ENCODE peak calls at places on chromosomes 12 and 14, in four cellular contexts. J is uterus, C is GM12865, B is HL-60. H is an unnamed sample.

GRCh38 chr12:48105321-48105866 is 485 bp downstream of the SENP1 start:
- DNase-seq in J (no peak), C (peak; percentile 74), B (no peak), H (peak; percentile 24)

GRCh38 chr14:99137913-99138571 is 134.0 kb downstream of the BCL11B start:
- DNase-seq in J (no peak), C (peak; percentile 9), B (peak; percentile 12), H (peak; percentile 79)

GRCh38 chr12:41286426-41286825 is 98.3 kb downstream of the PDZRN4 start:
- DNase-seq in J (no peak), C (no peak), B (no peak), H (no peak)

GRCh38 chr12:14367097-14367661 is 1.7 kb downstream of the ATF7IP start:
- DNase-seq in J (no peak), C (peak; percentile 86), B (peak; percentile 73), H (no peak)

GRCh38 chr12:25155031-25155576 is 39.9 kb downstream of the DNAI7 start:
- DNase-seq in J (no peak), C (peak; percentile 74), B (no peak), H (peak; percentile 35)

GRCh38 chr14:74685054-74685453 is 27.8 kb downstream of the AREL1 start:
- DNase-seq in J (no peak), C (no peak), B (no peak), H (no peak)

GRCh38 chr14:33646692-33647260 is 304.1 kb downstream of the EGLN3 start:
- DNase-seq in J (no peak), C (no peak), B (no peak), H (no peak)

GRCh38 chr12:52767427-52767826 is 9.7 kb downstream of the KRT76 start:
- DNase-seq in J (no peak), C (no peak), B (no peak), H (no peak)

GRCh38 chr14:76294876-76295275 is 81.1 kb upstream of the ESRRB start:
- DNase-seq in J (no peak), C (no peak), B (no peak), H (no peak)

GRCh38 chr14:101335061-101335661 is 226.1 kb upstream of the DIO3 start:
- DNase-seq in J (no peak), C (no peak), B (no peak), H (no peak)

DNA sequence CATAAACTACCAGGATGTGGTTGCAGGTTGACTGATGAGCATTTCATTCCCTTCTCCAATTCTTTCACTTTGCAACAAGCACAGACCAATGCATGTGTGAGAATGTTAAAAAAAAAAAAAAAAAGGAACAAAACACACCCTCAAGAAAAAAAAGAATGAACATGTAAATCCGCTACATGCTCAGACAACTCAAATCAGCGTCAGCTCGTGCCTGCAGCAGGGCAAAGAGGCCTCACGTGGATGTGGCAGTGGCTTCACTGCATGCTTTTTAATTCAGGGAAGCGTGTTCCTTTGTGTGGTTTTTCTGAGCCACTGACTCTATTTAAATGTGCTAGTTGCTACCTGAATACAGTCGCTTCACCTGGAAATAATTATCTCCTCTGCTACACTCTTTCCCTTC is 55.1 kb downstream of the PPP1R36 start:
- DNase-seq in J (no peak), C (no peak), B (no peak), H (peak; percentile 39)
- H3K4me3 ChIP-seq in J (no peak overlapping the region), C (no peak overlapping the region), B (no peak overlapping the region), H (no peak overlapping the region)

GRCh38 chr12:9113987-9114309 is 1.8 kb downstream of the A2M start:
- DNase-seq in J (no peak), C (no peak), B (no peak), H (no peak)

GRCh38 chr12:9118161-9118560 is 2.4 kb upstream of the A2M start:
- DNase-seq in J (no peak), C (peak; percentile 53), B (peak; percentile 93), H (no peak)

GRCh38 chr12:9114946-9115345 is 773 bp downstream of the A2M start:
- DNase-seq in J (no peak), C (no peak), B (peak; percentile 11), H (no peak)

GRCh38 chr12:9113296-9113986 is 2.3 kb downstream of the A2M start:
- DNase-seq in J (no peak), C (no peak), B (no peak), H (no peak)

DNA sequence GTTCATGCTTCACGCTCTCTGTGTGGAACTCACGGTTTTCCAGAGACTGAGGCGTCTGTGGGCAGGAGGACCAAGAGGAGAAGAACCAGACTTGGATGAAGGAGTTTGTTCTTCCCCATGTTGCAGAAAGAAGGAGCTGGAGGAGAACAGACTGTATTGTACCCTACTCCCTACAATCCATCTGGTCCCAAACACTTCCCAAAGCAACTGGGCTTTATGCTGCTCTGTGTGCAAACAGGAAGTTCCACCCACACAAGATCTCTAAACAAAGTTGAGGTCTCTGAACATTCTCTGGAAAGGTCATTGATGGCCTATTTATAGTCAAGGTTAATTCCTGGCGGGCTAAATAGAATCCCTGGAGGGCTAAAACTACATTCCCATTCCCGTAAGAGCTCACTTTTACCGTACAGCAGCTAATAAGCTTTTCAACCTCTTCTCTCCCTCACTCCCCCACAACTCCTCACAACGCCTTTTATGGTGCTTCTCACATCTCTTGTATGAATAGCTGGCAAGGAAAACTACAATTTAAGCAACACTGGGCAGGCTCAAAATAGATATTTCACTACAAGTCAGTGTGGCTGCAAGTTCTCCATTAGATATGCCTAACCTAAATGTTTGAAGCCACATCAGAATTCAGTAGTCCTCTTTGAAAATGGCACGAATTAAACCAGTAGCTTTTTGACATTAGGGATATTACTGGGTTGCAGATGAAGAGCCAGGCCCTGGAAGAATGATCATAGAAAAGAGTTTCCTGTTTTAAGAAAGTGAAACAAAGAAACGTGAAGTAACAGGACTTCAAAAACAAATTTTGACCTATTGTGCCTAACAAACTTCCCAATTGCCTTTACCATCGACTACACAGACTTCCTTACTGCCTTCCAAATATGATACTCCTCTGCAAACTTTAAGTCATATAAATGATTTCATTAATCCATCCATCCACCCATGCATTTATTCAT is at the start of gene A2M:
- DNase-seq in J (peak; percentile 76), C (no peak), B (no peak), H (no peak)
- H3K4me3 ChIP-seq in J (peak within 1 kb of the TSS; percentile 46), C (no peak within 1 kb of the TSS), B (no peak within 1 kb of the TSS), H (no peak within 1 kb of the TSS)

GRCh38 chr14:21714318-21714929 is 40.8 kb upstream of the OR4E1 start:
- DNase-seq in J (no peak), C (no peak), B (no peak), H (no peak)

GRCh38 chr14:21712039-21712438 is 38.4 kb upstream of the OR4E1 start:
- DNase-seq in J (no peak), C (no peak), B (no peak), H (no peak)

GRCh38 chr14:21711360-21711961 is 37.8 kb upstream of the OR4E1 start:
- DNase-seq in J (no peak), C (peak; percentile 53), B (peak; percentile 29), H (peak; percentile 60)
- H3K4me3 ChIP-seq in J (no peak overlapping the region), C (no peak overlapping the region), B (no peak overlapping the region), H (no peak overlapping the region)

DNA sequence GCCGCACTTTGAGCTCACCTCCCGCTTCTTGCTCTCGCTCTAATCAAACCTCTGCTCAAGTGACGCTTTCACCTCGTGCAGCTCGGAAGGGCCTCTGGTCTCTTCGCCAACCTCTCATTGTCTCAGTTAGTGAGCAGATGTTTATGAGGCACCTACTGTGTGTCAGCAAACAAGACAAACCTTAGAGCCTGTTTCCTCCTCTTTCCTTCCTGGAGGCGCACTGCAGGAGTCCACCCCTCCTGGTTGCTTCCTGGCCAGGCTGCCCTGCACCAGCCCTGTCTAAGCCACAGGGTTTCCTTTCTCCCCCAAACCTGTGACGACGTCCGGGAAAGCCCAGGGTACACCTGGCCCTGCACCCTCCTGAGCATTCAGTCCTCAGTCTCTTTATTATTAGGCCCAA is 84.2 kb downstream of the PHETA1 start:
- DNase-seq in J (no peak), C (no peak), B (no peak), H (no peak)
- H3K4me3 ChIP-seq in J (no peak overlapping the region), C (no peak overlapping the region), B (no peak overlapping the region), H (no peak overlapping the region)

GRCh38 chr14:102622262-102622885 is 29.9 kb downstream of the RCOR1 start:
- DNase-seq in J (no peak), C (peak; percentile 63), B (peak; percentile 49), H (no peak)
- H3K4me3 ChIP-seq in J (no peak overlapping the region), C (peak overlapping the region; percentile 0), B (no peak overlapping the region), H (no peak overlapping the region)

GRCh38 chr14:104843442-104844305 is 21.4 kb upstream of the CEP170B start:
- DNase-seq in J (peak; percentile 14), C (no peak), B (no peak), H (no peak)
- H3K4me3 ChIP-seq in J (peak overlapping the region; percentile 19), C (no peak overlapping the region), B (no peak overlapping the region), H (no peak overlapping the region)

DNA sequence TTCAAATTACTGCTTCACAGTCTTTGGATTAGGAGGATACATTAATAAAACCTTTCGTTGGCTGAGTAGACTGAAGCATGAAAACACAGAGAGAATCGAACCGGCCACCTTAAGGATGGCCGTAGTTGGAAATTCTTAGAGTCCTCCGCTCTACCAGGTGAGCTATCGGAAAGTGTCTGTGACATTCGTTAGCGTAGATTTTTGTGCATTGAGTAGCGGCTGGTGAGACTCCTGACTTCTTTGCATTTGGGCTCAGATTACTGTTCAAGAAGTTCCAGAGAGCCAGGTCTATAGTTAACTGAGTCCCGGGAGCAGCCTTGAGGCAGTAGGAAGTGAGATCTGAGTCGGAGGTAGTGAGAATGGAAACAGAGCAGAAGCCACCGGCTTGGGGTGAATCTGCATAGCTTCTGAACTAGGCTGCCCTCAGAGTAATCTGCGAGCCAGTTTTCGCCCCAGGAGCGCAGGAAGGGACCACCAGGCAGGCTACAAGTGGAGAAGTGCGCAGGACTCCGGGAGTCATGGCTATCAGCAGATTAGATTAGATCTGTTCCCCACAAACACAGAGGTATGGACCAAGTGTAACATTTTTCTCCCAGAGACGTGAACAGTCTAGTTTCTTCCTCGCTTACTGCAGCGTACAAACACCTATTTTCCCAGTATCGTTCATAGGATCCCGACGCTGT is 11.0 kb downstream of the OR6S1 start:
- DNase-seq in J (peak; percentile 23), C (peak; percentile 84), B (no peak), H (no peak)
- H3K4me3 ChIP-seq in J (peak overlapping the region; percentile 16), C (peak overlapping the region; percentile 55), B (peak overlapping the region; percentile 39), H (peak overlapping the region; percentile 29)

GRCh38 chr12:121033625-121034349 is 5.3 kb downstream of the OASL start:
- DNase-seq in J (no peak), C (peak; percentile 45), B (no peak), H (no peak)
- H3K4me3 ChIP-seq in J (no peak overlapping the region), C (no peak overlapping the region), B (no peak overlapping the region), H (no peak overlapping the region)

DNA sequence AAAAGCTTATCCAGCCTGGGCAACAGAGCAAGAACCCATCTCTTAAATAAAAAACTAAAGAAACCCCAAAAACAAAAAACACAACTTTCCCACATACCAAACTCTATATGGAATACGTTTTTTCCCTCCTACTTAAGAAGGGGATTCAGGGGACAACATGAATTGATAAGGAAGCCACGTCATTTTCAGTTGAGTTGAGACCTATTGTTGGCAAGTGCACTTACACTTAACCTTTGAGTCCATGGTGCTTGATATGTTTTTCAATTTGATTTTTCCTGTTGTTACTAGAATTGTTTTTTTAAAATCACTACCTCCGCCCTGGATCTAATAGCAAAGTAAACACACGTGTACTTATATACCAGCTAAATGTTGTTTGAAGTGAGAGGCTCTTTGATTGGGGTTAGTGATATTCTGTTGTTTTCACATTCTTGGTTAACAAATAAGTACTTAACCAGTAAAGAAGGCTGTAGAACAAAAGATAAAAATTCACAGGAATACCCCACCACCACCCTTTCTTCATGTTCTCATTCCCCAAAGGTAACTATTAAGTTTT is 2.0 kb downstream of the FAM177A1 start:
- DNase-seq in J (no peak), C (no peak), B (no peak), H (no peak)
- H3K4me3 ChIP-seq in J (no peak overlapping the region), C (no peak overlapping the region), B (no peak overlapping the region), H (no peak overlapping the region)

H was measured in Jurkat, Clone E6-1.